ENCODE peak calls at places on chromosomes 6 and 20, in five cellular contexts. Q is sigmoid colon, L is H1, J is breast epithelium, X is spleen. P is an unnamed sample.
A peak's percentile ranks its signal among the peaks of the same experiment; 100 is the strongest.

GRCh38 chr6:13924146-13924948 is 405 bp upstream of the RNF182 start:
- DNase-seq in L (no peak), J (peak; percentile 55), Q (no peak), X (no peak), P (no peak)

GRCh38 chr20:32091888-32092346 is 17.6 kb upstream of the TM9SF4 start:
- DNase-seq in X (peak; percentile 93), Q (peak; percentile 78), L (peak; percentile 62), J (peak; percentile 77), P (peak; percentile 78)

GRCh38 chr6:22036267-22036666 is 260.6 kb downstream of the PRL start:
- DNase-seq in X (no peak), L (peak; percentile 34), J (no peak), Q (no peak), P (no peak)

GRCh38 chr6:45156075-45156474 is 172.1 kb upstream of the RUNX2 start:
- DNase-seq in L (no peak), X (no peak), J (no peak), Q (no peak), P (no peak)

GRCh38 chr6:111210074-111210729 is 122.9 kb downstream of the SLC16A10 start:
- DNase-seq in Q (no peak), X (no peak), J (no peak), L (no peak), P (no peak)

GRCh38 chr6:136103763-136104311 is 146.3 kb downstream of the MTFR2 start:
- DNase-seq in L (peak; percentile 47), J (no peak), X (no peak), Q (peak; percentile 86), P (peak; percentile 10)

GRCh38 chr20:719068-719467 is 43.5 kb upstream of the SCRT2 start:
- DNase-seq in X (peak; percentile 24), L (no peak), Q (no peak), J (no peak), P (no peak)

GRCh38 chr20:2330090-2330695 is 34.4 kb downstream of the TGM3 start:
- DNase-seq in Q (no peak), J (no peak), L (no peak), X (no peak), P (peak; percentile 42)

GRCh38 chr6:154039231-154039842 is at the start of gene OPRM1:
- DNase-seq in L (peak; percentile 73), X (no peak), J (no peak), Q (peak; percentile 62), P (no peak)

GRCh38 chr6:31243508-31243907 is 28.4 kb downstream of the HLA-C start:
- DNase-seq in Q (no peak), L (no peak), X (no peak), J (no peak), P (no peak)

GRCh38 chr6:1873781-1874180 is 264.1 kb downstream of the FOXC1 start:
- DNase-seq in L (no peak), Q (no peak), X (no peak), J (no peak), P (no peak)

GRCh38 chr6:137415127-137415833 is 78.9 kb downstream of the OLIG3 start:
- DNase-seq in J (no peak), L (no peak), Q (peak; percentile 71), X (peak; percentile 78), P (peak; percentile 54)

GRCh38 chr6:121480099-121480713 is 44.8 kb downstream of the GJA1 start:
- DNase-seq in Q (no peak), J (no peak), L (no peak), X (no peak), P (no peak)

GRCh38 chr20:1327241-1327653 is 1.7 kb downstream of the SDCBP2 start:
- DNase-seq in X (peak; percentile 76), J (no peak), Q (peak; percentile 66), L (no peak), P (peak; percentile 41)

GRCh38 chr20:25563362-25563761 is 22.0 kb downstream of the NINL start:
- DNase-seq in Q (no peak), J (no peak), X (no peak), L (no peak), P (no peak)

GRCh38 chr20:34709836-34710567 is 5.9 kb downstream of the TP53INP2 start:
- DNase-seq in J (peak; percentile 62), Q (peak; percentile 87), L (no peak), X (peak; percentile 91), P (peak; percentile 72)

GRCh38 chr20:18981956-18982539 is 168.5 kb downstream of the SCP2D1 start:
- DNase-seq in J (no peak), X (no peak), L (no peak), Q (no peak), P (no peak)

GRCh38 chr20:13029687-13030510 is 21.1 kb downstream of the SPTLC3 start:
- DNase-seq in J (no peak), Q (no peak), X (no peak), L (peak; percentile 43), P (peak; percentile 15)

GRCh38 chr20:51159303-51159702 is 136.4 kb upstream of the KCNG1 start:
- DNase-seq in X (no peak), L (no peak), J (no peak), Q (no peak), P (no peak)

GRCh38 chr20:46230811-46231282 is 77.5 kb downstream of the CDH22 start:
- DNase-seq in J (no peak), Q (no peak), L (no peak), X (no peak), P (no peak)

GRCh38 chr6:81023007-81023582 is 729.4 kb downstream of the TENT5A start:
- DNase-seq in X (no peak), L (no peak), Q (no peak), J (no peak), P (no peak)

GRCh38 chr6:27280064-27280539 is 32.0 kb downstream of the POM121L2 start:
- DNase-seq in J (no peak), L (no peak), X (no peak), Q (no peak), P (no peak)

GRCh38 chr20:5719861-5720401 is 30.3 kb upstream of the SHLD1 start:
- DNase-seq in L (no peak), Q (no peak), X (no peak), J (no peak), P (no peak)

GRCh38 chr6:1391692-1392309 is 2.4 kb downstream of the FOXF2 start:
- DNase-seq in J (no peak), Q (no peak), X (peak; percentile 37), L (no peak), P (no peak)

GRCh38 chr20:37011147-37011546 is 59.6 kb upstream of the SAMHD1 start:
- DNase-seq in L (no peak), X (no peak), J (no peak), Q (no peak), P (no peak)

GRCh38 chr6:26553264-26553738 is 15.1 kb downstream of the HMGN4 start:
- DNase-seq in Q (peak; percentile 89), X (peak; percentile 85), L (no peak), J (no peak), P (peak; percentile 79)

GRCh38 chr6:138563650-138564049 is 64.4 kb upstream of the NHSL1 start:
- DNase-seq in J (no peak), L (no peak), Q (no peak), X (no peak), P (no peak)

GRCh38 chr6:137218473-137218916 is 690 bp downstream of the IFNGR1 start:
- DNase-seq in J (no peak), Q (peak; percentile 83), X (no peak), L (no peak), P (peak; percentile 52)

DNA sequence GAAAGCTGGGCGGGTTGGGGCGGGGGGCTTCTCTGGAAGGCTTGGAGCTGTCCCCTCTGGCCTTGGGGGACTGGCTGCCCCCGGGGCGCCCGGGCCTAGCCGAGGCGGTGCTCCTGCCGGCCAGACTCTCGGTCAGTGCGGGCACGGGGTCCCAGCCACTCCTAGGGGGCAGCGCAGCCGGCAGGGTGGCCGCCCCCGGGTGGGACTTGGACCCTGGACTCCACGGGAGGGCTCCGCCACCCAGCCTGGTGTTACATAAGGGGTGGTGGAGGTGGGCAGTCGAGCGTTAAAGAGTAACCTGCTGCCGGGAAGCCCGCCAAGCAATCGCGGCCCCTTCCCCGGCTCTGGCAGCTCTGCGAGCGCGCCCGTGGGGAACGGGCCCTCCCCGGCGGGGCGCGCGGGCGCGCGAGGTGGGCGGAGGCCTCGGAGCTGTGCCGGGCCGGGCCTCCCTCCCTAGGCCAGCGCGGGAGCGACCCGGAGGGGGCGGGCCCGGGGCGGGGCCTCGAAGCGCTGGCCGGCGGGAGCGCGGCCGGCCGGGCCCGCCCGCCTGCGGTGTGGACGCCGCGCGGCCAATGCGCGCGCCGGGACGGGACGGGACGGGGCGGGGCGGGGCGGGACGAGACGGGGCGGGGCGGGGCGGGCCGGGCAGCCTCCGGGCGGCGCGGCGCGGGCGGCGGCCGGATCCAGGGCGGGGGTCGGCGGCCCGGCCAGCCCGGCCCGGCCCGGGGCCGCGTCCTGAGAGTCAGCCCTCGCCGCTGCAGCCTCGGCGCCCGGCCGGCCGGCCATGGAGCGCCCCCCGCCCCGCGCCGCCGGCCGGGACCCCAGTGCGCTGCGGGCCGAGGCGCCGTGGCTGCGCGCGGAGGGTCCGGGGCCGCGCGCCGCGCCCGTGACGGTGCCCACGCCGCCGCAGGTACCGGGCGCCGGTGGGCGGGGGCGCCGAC is at the start of gene SLC2A4RG:
- DNase-seq in L (no peak), Q (peak; percentile 89), J (peak; percentile 70), X (peak; percentile 95), P (peak; percentile 87)
- TF ChIP-seq POLR2A in L (no peak), Q (no peak), J (no peak), X (no peak), P (peak; percentile 3)

DNA sequence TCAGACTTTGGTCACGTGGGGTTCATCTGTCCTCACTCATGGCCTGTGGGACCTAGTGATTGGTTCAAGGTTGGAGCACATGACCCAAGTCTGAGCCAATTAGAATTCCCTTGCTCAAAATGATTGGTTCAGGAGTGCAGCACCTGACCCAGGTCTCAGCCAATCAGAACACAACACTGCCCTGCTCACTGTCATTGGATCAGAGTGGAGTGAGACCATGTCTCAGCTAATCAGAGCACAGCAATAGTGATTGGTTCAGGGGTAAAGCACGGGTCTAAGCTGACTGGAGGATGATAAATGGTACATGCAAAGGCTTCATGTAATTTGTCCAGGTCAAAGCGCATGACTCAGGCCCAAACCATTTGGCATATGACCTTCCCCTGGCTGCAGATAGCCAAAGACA is 102.2 kb downstream of the PREX1 start:
- DNase-seq in Q (peak; percentile 35), L (no peak), X (no peak), J (no peak), P (no peak)
- H3K36me3 ChIP-seq in Q (no peaks in the 10 kb centered on the region), L (no peaks in the 10 kb centered on the region), X (peaks cover 35% of the 10 kb centered on the region), J (no peaks in the 10 kb centered on the region), P (no peaks in the 10 kb centered on the region)

DNA sequence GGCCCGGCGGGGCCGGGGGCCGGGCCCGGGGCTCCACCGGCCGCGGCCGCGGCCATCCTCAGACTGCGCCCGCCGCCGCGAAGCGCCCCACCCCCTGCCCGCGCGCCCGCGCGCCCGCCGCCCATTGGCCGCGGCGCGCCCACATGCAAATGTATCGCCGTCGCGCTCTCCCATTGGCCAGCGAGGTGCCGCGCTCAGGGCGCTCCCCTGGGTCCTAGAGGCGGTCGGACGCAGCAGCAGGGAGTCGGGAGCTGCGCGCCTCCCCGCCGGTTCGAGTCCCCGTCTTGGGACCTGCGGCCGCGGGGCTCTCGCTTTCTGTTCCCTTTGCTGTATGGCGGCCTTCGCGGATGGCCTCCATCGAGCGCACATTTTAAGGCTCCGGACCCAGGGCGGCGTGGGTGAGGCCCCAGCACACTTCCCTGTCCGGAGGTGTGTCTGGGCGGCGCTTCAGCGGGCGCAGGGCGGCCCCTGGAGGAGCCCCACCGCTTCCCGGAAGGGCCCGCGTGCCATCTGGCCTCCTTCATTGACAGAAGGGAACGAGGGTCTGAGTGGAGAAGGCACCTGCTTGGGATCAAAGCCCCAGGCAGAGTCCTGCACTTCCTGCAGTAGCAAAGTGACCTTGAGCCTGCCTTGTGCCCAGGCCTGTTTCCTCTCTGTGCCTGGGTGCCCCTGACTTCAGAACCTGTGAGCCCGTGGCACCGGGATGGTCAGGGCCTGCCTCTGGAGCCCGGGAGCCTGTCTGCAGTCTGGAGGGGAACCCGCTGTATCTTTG is at the start of gene CABLES2:
- DNase-seq in X (peak; percentile 97), Q (peak; percentile 97), L (peak; percentile 61), J (peak; percentile 91), P (peak; percentile 94)
- TF ChIP-seq POLR2AphosphoS5 in X (peak; percentile 61), Q (no peak), L (no peak), J (peak; percentile 37), P (peak; percentile 23)

GRCh38 chr6:169962604-169963469 is 211.4 kb downstream of the ERMARD start:
- DNase-seq in X (peak; percentile 71), Q (peak; percentile 60), J (no peak), L (no peak), P (no peak)
- TF ChIP-seq POLR2A in X (no peak), Q (no peak), J (no peak), L (no peak), P (no peak)